ENCODE peak calls at places on chromosomes 16 and 17, in six cellular contexts. X, Q, O, K, U and M are unnamed samples.
A peak's percentile ranks its signal among the peaks of the same experiment; 100 is the strongest.

GRCh38 chr16:14337303-14338191 is 266.4 kb downstream of the MRTFB start:
- DNase-seq in Q (peak; percentile 39), X (no peak), U (peak; percentile 60), K (peak; percentile 17), O (peak; percentile 42), M (no peak)

GRCh38 chr17:30520882-30521281 is 43.7 kb downstream of the GOSR1 start:
- DNase-seq in Q (no peak), K (no peak), O (peak; percentile 56), U (no peak), X (no peak), M (no peak)

GRCh38 chr17:32835291-32835761 is 41.6 kb downstream of the MYO1D start:
- DNase-seq in O (no peak), K (no peak), X (no peak), Q (no peak), U (no peak), M (no peak)

GRCh38 chr17:81036128-81036891 is 1.4 kb downstream of the BAIAP2 start:
- DNase-seq in Q (no peak), K (no peak), U (peak; percentile 46), O (peak; percentile 57), X (no peak), M (no peak)

GRCh38 chr16:2486645-2487516 is 12.0 kb downstream of the TBC1D24 start:
- DNase-seq in O (no peak), U (peak; percentile 79), Q (no peak), X (no peak), K (peak; percentile 56), M (no peak)

GRCh38 chr16:4743217-4743897 is 9.0 kb downstream of the DNAAF8 start:
- DNase-seq in O (no peak), Q (no peak), U (peak; percentile 43), X (no peak), K (no peak), M (no peak)

GRCh38 chr16:19876501-19877059 is 8.1 kb downstream of the GPRC5B start:
- DNase-seq in Q (no peak), X (no peak), U (no peak), O (no peak), K (no peak), M (no peak)

GRCh38 chr16:27598921-27599565 is 49.1 kb downstream of the KATNIP start:
- DNase-seq in O (no peak), K (no peak), X (no peak), Q (no peak), U (no peak), M (no peak)

GRCh38 chr17:67376509-67376891 is 581 bp upstream of the PITPNC1 start:
- DNase-seq in Q (peak; percentile 31), K (peak; percentile 24), O (peak; percentile 76), X (no peak), U (no peak), M (peak; percentile 68)

GRCh38 chr16:73288435-73288834 is 240.5 kb upstream of the ZFHX3 start:
- DNase-seq in Q (peak; percentile 39), K (no peak), X (no peak), O (no peak), U (no peak), M (no peak)

GRCh38 chr16:424033-424622 is 1.3 kb upstream of the RAB11FIP3 start:
- DNase-seq in X (peak; percentile 74), Q (peak; percentile 98), K (peak; percentile 91), O (peak; percentile 98), U (peak; percentile 89), M (peak; percentile 96)

GRCh38 chr17:74623693-74624093 is at the start of gene CD300E:
- DNase-seq in Q (no peak), X (no peak), U (no peak), K (no peak), O (no peak), M (no peak)

GRCh38 chr17:29369831-29370735 is 20.1 kb upstream of the TAOK1 start:
- DNase-seq in U (no peak), O (peak; percentile 84), K (peak; percentile 57), Q (peak; percentile 89), X (peak; percentile 55), M (peak; percentile 78)

GRCh38 chr17:79646721-79647455 is 36.0 kb upstream of the RBFOX3 start:
- DNase-seq in K (peak; percentile 2), Q (no peak), U (no peak), X (no peak), O (no peak), M (peak; percentile 40)

GRCh38 chr17:56395787-56396186 is 197.7 kb upstream of the NOG start:
- DNase-seq in U (no peak), K (no peak), X (no peak), Q (no peak), O (peak; percentile 4), M (no peak)

GRCh38 chr17:57109393-57110151 is 24.5 kb downstream of the AKAP1 start:
- DNase-seq in Q (no peak), O (no peak), U (peak; percentile 86), X (no peak), K (no peak), M (peak; percentile 77)

GRCh38 chr17:17109231-17109630 is 67.0 kb downstream of the MPRIP start:
- DNase-seq in O (no peak), X (no peak), K (no peak), Q (no peak), U (peak; percentile 44), M (no peak)

GRCh38 chr17:60102632-60103047 is 23.9 kb upstream of the HEATR6 start:
- DNase-seq in U (peak; percentile 54), K (peak; percentile 3), Q (peak; percentile 76), O (peak; percentile 71), X (no peak), M (no peak)

GRCh38 chr16:2212362-2213324 is 2.0 kb upstream of the BRICD5 start:
- DNase-seq in X (no peak), K (peak; percentile 39), O (no peak), Q (no peak), U (peak; percentile 93), M (no peak)

GRCh38 chr17:50633683-50634082 is 998 bp upstream of the ABCC3 start:
- DNase-seq in K (no peak), Q (no peak), O (no peak), U (no peak), X (no peak), M (no peak)

GRCh38 chr17:63842173-63842539 is 329 bp downstream of the SMARCD2 start:
- DNase-seq in X (no peak), K (peak; percentile 27), U (peak; percentile 72), O (no peak), Q (peak; percentile 14), M (peak; percentile 77)

GRCh38 chr17:49217651-49218413 is 7.3 kb downstream of the ABI3 start:
- DNase-seq in O (no peak), X (no peak), Q (no peak), U (peak; percentile 69), K (peak; percentile 14), M (peak; percentile 75)

GRCh38 chr16:87927195-87927562 is 9.2 kb downstream of the CA5A start:
- DNase-seq in X (no peak), K (no peak), O (no peak), Q (no peak), U (no peak), M (no peak)

GRCh38 chr16:50478773-50479149 is 69.4 kb upstream of the NKD1 start:
- DNase-seq in K (no peak), U (no peak), X (no peak), Q (no peak), O (no peak), M (peak; percentile 30)

GRCh38 chr17:47797797-47798196 is 23.8 kb downstream of the OSBPL7 start:
- DNase-seq in X (no peak), Q (peak; percentile 10), O (no peak), U (no peak), K (no peak), M (no peak)

GRCh38 chr16:56643833-56644232 is 5.4 kb downstream of the MT1A start:
- DNase-seq in U (no peak), O (no peak), Q (no peak), K (no peak), X (no peak), M (no peak)

GRCh38 chr16:56645838-56646237 is 5.8 kb upstream of the MT1B start:
- DNase-seq in X (no peak), Q (no peak), O (no peak), K (no peak), U (no peak), M (no peak)

GRCh38 chr16:56641166-56641565 is 2.7 kb downstream of the MT1A start:
- DNase-seq in Q (no peak), K (no peak), U (no peak), O (no peak), X (no peak), M (no peak)

GRCh38 chr16:56645311-56645710 is 6.4 kb upstream of the MT1B start:
- DNase-seq in Q (no peak), K (no peak), O (no peak), U (no peak), X (no peak), M (no peak)

GRCh38 chr16:56643080-56643778 is 4.8 kb downstream of the MT1A start:
- DNase-seq in Q (peak; percentile 38), K (peak; percentile 55), X (no peak), O (peak; percentile 66), U (peak; percentile 83), M (peak; percentile 82)
- H3K4me3 ChIP-seq in Q (no peak overlapping the region), K (peak overlapping the region; percentile 19), X (peak overlapping the region; percentile 22), O (peak overlapping the region; percentile 30), U (peak overlapping the region; percentile 52), M (peak overlapping the region; percentile 38)

DNA sequence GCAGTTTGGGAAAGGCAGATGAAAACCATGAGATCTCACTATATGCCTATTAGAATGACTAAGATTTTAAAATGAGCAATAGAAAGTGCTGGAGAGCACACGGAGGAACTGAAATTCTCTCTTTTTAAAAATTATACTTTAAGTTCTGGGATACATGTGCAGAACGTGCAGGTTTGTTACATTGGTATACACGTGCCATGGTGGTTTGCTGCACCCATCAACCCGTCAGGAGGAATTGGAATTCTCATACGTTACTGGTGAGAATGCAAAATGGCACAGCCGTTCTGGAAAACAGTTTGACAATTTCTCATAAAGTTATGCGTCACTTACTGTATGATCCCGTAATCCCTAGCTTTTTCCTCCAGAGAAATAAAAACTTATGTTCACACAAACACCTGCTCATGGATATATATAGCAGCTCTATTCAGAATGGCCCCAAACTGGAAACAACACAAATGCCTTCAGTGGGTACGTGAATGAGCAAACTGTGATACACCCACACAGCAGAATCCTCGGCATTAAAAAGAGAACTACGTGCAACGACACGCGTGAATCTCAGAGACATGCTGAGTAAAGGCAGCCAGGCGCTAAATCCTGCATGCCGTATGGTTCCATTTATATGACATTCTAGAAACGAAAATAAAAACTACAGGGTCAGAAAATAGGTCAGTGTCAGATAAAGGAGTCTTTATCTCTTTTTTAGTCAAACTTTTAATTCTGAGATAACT is 11.8 kb downstream of the PIK3R6 start:
- DNase-seq in Q (no peak), X (no peak), K (no peak), U (no peak), O (no peak), M (no peak)
- H3K4me3 ChIP-seq in Q (no peak overlapping the region), X (no peak overlapping the region), K (no peak overlapping the region), U (no peak overlapping the region), O (no peak overlapping the region), M (no peak overlapping the region)

DNA sequence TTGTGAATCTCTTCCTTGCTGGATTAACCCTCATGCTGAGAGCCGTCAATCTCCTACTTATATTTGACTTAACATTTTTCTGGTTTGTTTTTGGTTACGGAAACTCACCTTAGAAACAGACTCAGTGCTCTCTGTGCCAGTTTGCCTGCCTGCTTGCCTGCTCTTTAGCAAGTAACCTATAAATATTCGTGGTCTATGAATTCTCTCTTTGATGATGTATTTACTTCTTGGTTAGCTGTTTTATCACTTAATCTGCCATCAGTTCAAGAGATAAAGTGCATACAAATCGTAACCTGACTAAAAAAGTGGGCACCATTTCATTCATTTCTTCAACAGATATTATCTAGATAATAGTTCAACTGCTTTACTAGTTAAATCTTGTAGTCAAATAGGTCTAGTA is 26.7 kb downstream of the CYB5B start:
- DNase-seq in K (no peak), X (no peak), U (no peak), Q (no peak), O (no peak), M (no peak)
- H3K4me3 ChIP-seq in K (no peak overlapping the region), X (no peak overlapping the region), U (no peak overlapping the region), Q (no peak overlapping the region), O (no peak overlapping the region), M (no peak overlapping the region)

GRCh38 chr17:71330099-71330375 is 790.8 kb upstream of the SOX9 start:
- DNase-seq in K (no peak), Q (no peak), X (no peak), U (no peak), O (no peak), M (no peak)
- H3K4me3 ChIP-seq in K (no peak overlapping the region), Q (no peak overlapping the region), X (no peak overlapping the region), U (no peak overlapping the region), O (no peak overlapping the region), M (no peak overlapping the region)